ENCODE peak calls at places on chromosomes 11 and 22, in nine cellular contexts. O is thoracic aorta, J is astrocyte of the spinal cord, V is pulmonary artery endothelial cell, F is NCI-H1048, K is amniotic stem cell, H is NCI-H446, C is mesenchymal stem cell, T is A172. Z is an unnamed sample.

GRCh38 chr11:3914807-3915206 is 59.3 kb downstream of the STIM1 start:
- DNase-seq in T (peak), J (no peak), O (no peak), C (peak), K (no peak), V (no peak), F (no peak), H (no peak), Z (no peak)

GRCh38 chr11:129728571-129728970 is 87.1 kb upstream of the TMEM45B start:
- DNase-seq in J (no peak), O (no peak), K (no peak), F (peak), H (no peak), V (no peak), C (no peak), T (no peak), Z (no peak)

GRCh38 chr11:67698247-67698646 is 23.8 kb upstream of the ALDH3B2 start:
- DNase-seq in T (no peak), K (no peak), H (peak), V (no peak), C (peak), J (no peak), O (no peak), F (no peak), Z (no peak)

GRCh38 chr11:2987881-2988280 is 4.2 kb downstream of the NAP1L4 start:
- DNase-seq in C (no peak), O (no peak), H (no peak), F (no peak), K (no peak), J (no peak), T (no peak), V (no peak), Z (no peak)

GRCh38 chr22:35379146-35379993 is 1.5 kb upstream of the HMOX1 start:
- DNase-seq in V (no peak), O (no peak), H (no peak), J (no peak), K (no peak), C (no peak), T (no peak), F (no peak), Z (no peak)

GRCh38 chr11:118342503-118343161 is at the start of gene CD3D:
- DNase-seq in J (no peak), O (no peak), F (no peak), T (no peak), V (no peak), H (no peak), C (no peak), K (no peak), Z (no peak)

GRCh38 chr22:42560781-42561180 is 7.0 kb downstream of the SERHL2 start:
- DNase-seq in K (no peak), F (no peak), T (no peak), V (no peak), J (peak), C (peak), O (no peak), H (no peak), Z (no peak)

GRCh38 chr11:17129003-17129402 is 51.5 kb upstream of the RPS13 start:
- DNase-seq in T (peak), O (no peak), V (no peak), F (no peak), C (peak), K (no peak), J (peak), H (no peak), Z (peak)

GRCh38 chr11:21561589-21561988 is 631.3 kb upstream of the ANO5 start:
- DNase-seq in O (no peak), J (no peak), H (no peak), V (no peak), T (no peak), C (no peak), K (no peak), F (no peak), Z (no peak)

GRCh38 chr11:134647066-134647746 is 235.2 kb upstream of the B3GAT1 start:
- DNase-seq in T (no peak), H (no peak), C (no peak), V (no peak), O (no peak), F (no peak), K (no peak), J (no peak), Z (no peak)

GRCh38 chr11:18705651-18706281 is 7.2 kb downstream of the TMEM86A start:
- DNase-seq in C (no peak), H (no peak), K (no peak), J (no peak), T (no peak), V (no peak), F (no peak), O (no peak), Z (no peak)

GRCh38 chr11:116862951-116863350 is 25.5 kb upstream of the APOA1 start:
- DNase-seq in V (no peak), T (no peak), C (no peak), H (no peak), J (no peak), O (no peak), F (no peak), K (no peak), Z (no peak)

GRCh38 chr11:46285173-46285572 is 7.7 kb downstream of the CREB3L1 start:
- DNase-seq in F (no peak), T (no peak), C (no peak), V (no peak), H (no peak), J (no peak), K (no peak), O (no peak), Z (no peak)

GRCh38 chr11:108751444-108751843 is 86.6 kb downstream of the DDX10 start:
- DNase-seq in V (no peak), F (no peak), J (no peak), K (no peak), O (no peak), H (no peak), C (no peak), T (no peak), Z (no peak)

Z was measured in brain pericyte.